ENCODE peak calls at places on chromosomes 1 and 21, in six cellular contexts. R is ELR, M is ovary, N is IMR-90, W is brain microvascular endothelial cell, O is left cardiac atrium. F is an unnamed sample.

GRCh38 chr1:204455063-204455830 is 39.4 kb downstream of the PIK3C2B start:
- DNase-seq in R (no peak), M (no peak), N (no peak), W (no peak), O (no peak), F (no peak)

GRCh38 chr21:28239345-28239744 is 753.3 kb downstream of the LTN1 start:
- DNase-seq in R (no peak), M (no peak), N (no peak), W (no peak), O (no peak), F (no peak)

GRCh38 chr21:45215214-45215613 is 72.5 kb downstream of the POFUT2 start:
- DNase-seq in R (no peak), M (no peak), N (no peak), W (no peak), O (no peak), F (no peak)

GRCh38 chr1:74767490-74767889 is 34.5 kb downstream of the TYW3 start:
- DNase-seq in R (peak), M (no peak), N (peak), W (peak), O (no peak), F (no peak)

GRCh38 chr21:45019887-45020537 is 54.4 kb upstream of the ADARB1 start:
- DNase-seq in R (no peak), M (peak), N (no peak), W (no peak), O (peak), F (no peak)

GRCh38 chr1:10514490-10515235 is 39.9 kb downstream of the PEX14 start:
- DNase-seq in R (peak), M (no peak), N (peak), W (peak), O (no peak), F (no peak)

GRCh38 chr1:8818325-8818775 is 910 bp upstream of the RERE start:
- DNase-seq in R (peak), M (no peak), N (peak), W (peak), O (peak), F (peak)

GRCh38 chr1:5640845-5641244 is 351.4 kb downstream of the NPHP4 start:
- DNase-seq in R (no peak), M (no peak), N (no peak), W (no peak), O (no peak), F (no peak)

GRCh38 chr1:190001187-190001586 is 476.5 kb downstream of the BRINP3 start:
- DNase-seq in R (peak), M (no peak), N (peak), W (no peak), O (no peak), F (no peak)

GRCh38 chr21:43658769-43659135 is 536 bp downstream of the HSF2BP start:
- DNase-seq in R (no peak), M (peak), N (no peak), W (no peak), O (no peak), F (no peak)

GRCh38 chr1:34163792-34164509 is 1.1 kb downstream of the CSMD2 start:
- DNase-seq in R (no peak), M (no peak), N (no peak), W (no peak), O (no peak), F (no peak)

GRCh38 chr1:2376261-2376741 is 15.1 kb downstream of the MORN1 start:
- DNase-seq in R (no peak), M (no peak), N (no peak), W (no peak), O (peak), F (no peak)

GRCh38 chr1:153347856-153348255 is 785 bp downstream of the PGLYRP4 start:
- DNase-seq in R (no peak), M (no peak), N (no peak), W (no peak), O (no peak), F (no peak)

GRCh38 chr1:219555802-219556201 is 57.1 kb downstream of the ZC3H11B start:
- DNase-seq in R (peak), M (no peak), N (peak), W (peak), O (no peak), F (no peak)

GRCh38 chr1:201709564-201710295 is 119.2 kb upstream of the IPO9 start:
- DNase-seq in R (peak), M (peak), N (peak), W (peak), O (peak), F (peak)

GRCh38 chr1:12745126-12745991 is 641 bp upstream of the CFAP107 start:
- DNase-seq in R (no peak), M (no peak), N (no peak), W (no peak), O (no peak), F (no peak)

GRCh38 chr21:44539991-44540666 is at the start of gene KRTAP10-1:
- DNase-seq in R (no peak), M (no peak), N (no peak), W (no peak), O (no peak), F (peak)

GRCh38 chr1:22804333-22804906 is 93.8 kb downstream of the EPHB2 start:
- DNase-seq in R (no peak), M (no peak), N (peak), W (no peak), O (no peak), F (no peak)

GRCh38 chr1:176252191-176252590 is 45.1 kb upstream of the COP1 start:
- DNase-seq in R (no peak), M (no peak), N (no peak), W (no peak), O (no peak), F (no peak)

GRCh38 chr1:153532769-153533599 is 2.8 kb downstream of the S100A6 start:
- DNase-seq in R (peak), M (peak), N (peak), W (peak), O (peak), F (peak)

GRCh38 chr1:244667797-244668196 is 14.9 kb downstream of the DESI2 start:
- DNase-seq in R (no peak), M (no peak), N (no peak), W (no peak), O (no peak), F (no peak)

GRCh38 chr1:143625886-143626285 is 345.9 kb downstream of the FAM72C start:
- DNase-seq in R (no peak), M (no peak), N (no peak), W (no peak), O (no peak), F (no peak)

GRCh38 chr1:28756846-28757245 is 20.1 kb downstream of the YTHDF2 start:
- DNase-seq in R (peak), M (no peak), N (no peak), W (no peak), O (no peak), F (no peak)

GRCh38 chr1:115713906-115714305 is 54.6 kb downstream of the CASQ2 start:
- DNase-seq in R (no peak), M (no peak), N (no peak), W (no peak), O (no peak), F (no peak)

GRCh38 chr1:214719207-214719606 is 116.2 kb downstream of the CENPF start:
- DNase-seq in R (no peak), M (no peak), N (peak), W (no peak), O (no peak), F (no peak)

GRCh38 chr21:27201197-27201596 is 234.3 kb upstream of the ADAMTS5 start:
- DNase-seq in R (peak), M (no peak), N (peak), W (peak), O (no peak), F (no peak)

GRCh38 chr1:244211559-244211944 is 160.5 kb downstream of the ZBTB18 start:
- DNase-seq in R (no peak), M (no peak), N (peak), W (no peak), O (peak), F (no peak)

GRCh38 chr1:112575154-112575804 is 43.7 kb downstream of the ST7L start:
- DNase-seq in R (peak), M (no peak), N (peak), W (peak), O (no peak), F (no peak)

GRCh38 chr1:26739251-26739914 is 43.6 kb downstream of the ARID1A start:
- DNase-seq in R (no peak), M (no peak), N (no peak), W (no peak), O (no peak), F (no peak)

GRCh38 chr1:213988639-213989070 is 882 bp downstream of the PROX1 start:
- DNase-seq in R (no peak), M (peak), N (no peak), W (no peak), O (no peak), F (no peak)

GRCh38 chr1:92833840-92834239 is 2.0 kb downstream of the RPL5 start:
- DNase-seq in R (no peak), M (no peak), N (no peak), W (no peak), O (no peak), F (no peak)

GRCh38 chr1:201351617-201352016 is 25.9 kb downstream of the TNNT2 start:
- DNase-seq in R (no peak), M (no peak), N (no peak), W (no peak), O (no peak), F (no peak)

GRCh38 chr1:66493731-66494130 is 40.2 kb upstream of the SGIP1 start:
- DNase-seq in R (peak), M (no peak), N (peak), W (no peak), O (no peak), F (no peak)

GRCh38 chr1:214123061-214123784 is 135.4 kb downstream of the PROX1 start:
- DNase-seq in R (peak), M (peak), N (peak), W (peak), O (no peak), F (no peak)